ENCODE peak calls at places on chromosomes 6 and 20, in ten cellular contexts. One of them, this sample, is unnamed.
A peak's percentile ranks its signal among the peaks of the same experiment; 100 is the strongest.

GRCh38 chr20:19321176-19321575 is 108.7 kb downstream of the SLC24A3 start:
- DNase-seq in Panc1: no peak
- DNase-seq in fibroblast of lung: no peak
- DNase-seq in WERI-Rb-1: no peak
- DNase-seq in HFFc6: no peak
- DNase-seq in GM13977: no peak
- DNase-seq in IMR-90: no peak
- DNase-seq in A549: no peak
- DNase-seq in hepatocyte: no peak
- DNase-seq in brain microvascular endothelial cell: no peak
- DNase-seq in this sample: no peak

GRCh38 chr20:45971425-45971674 is 653 bp downstream of the ZNF335 start:
- DNase-seq in Panc1: no peak
- DNase-seq in fibroblast of lung: no peak
- DNase-seq in WERI-Rb-1: no peak
- DNase-seq in HFFc6: no peak
- DNase-seq in GM13977: peak; percentile 83
- DNase-seq in IMR-90: no peak
- DNase-seq in A549: no peak
- DNase-seq in hepatocyte: no peak
- DNase-seq in brain microvascular endothelial cell: no peak
- DNase-seq in this sample: no peak

GRCh38 chr20:48015943-48016723 is 230.9 kb upstream of the SULF2 start:
- DNase-seq in Panc1: no peak
- DNase-seq in fibroblast of lung: peak; percentile 82
- DNase-seq in WERI-Rb-1: no peak
- DNase-seq in HFFc6: no peak
- DNase-seq in GM13977: no peak
- DNase-seq in IMR-90: peak; percentile 82
- DNase-seq in A549: no peak
- DNase-seq in hepatocyte: peak; percentile 16
- DNase-seq in brain microvascular endothelial cell: peak; percentile 80
- DNase-seq in this sample: peak; percentile 68

GRCh38 chr6:56062856-56063255 is 184.5 kb downstream of the COL21A1 start:
- DNase-seq in Panc1: no peak
- DNase-seq in fibroblast of lung: peak; percentile 51
- DNase-seq in WERI-Rb-1: no peak
- DNase-seq in HFFc6: no peak
- DNase-seq in GM13977: no peak
- DNase-seq in IMR-90: peak; percentile 0
- DNase-seq in A549: no peak
- DNase-seq in hepatocyte: no peak
- DNase-seq in brain microvascular endothelial cell: no peak
- DNase-seq in this sample: no peak

GRCh38 chr20:63572788-63573738 is 976 bp downstream of the HELZ2 start:
- DNase-seq in Panc1: no peak
- DNase-seq in fibroblast of lung: no peak
- DNase-seq in WERI-Rb-1: no peak
- DNase-seq in HFFc6: no peak
- DNase-seq in GM13977: no peak
- DNase-seq in IMR-90: no peak
- DNase-seq in A549: peak; percentile 49
- DNase-seq in hepatocyte: no peak
- DNase-seq in brain microvascular endothelial cell: no peak
- DNase-seq in this sample: no peak

GRCh38 chr6:89048985-89049384 is 31.6 kb upstream of the PNRC1 start:
- DNase-seq in Panc1: no peak
- DNase-seq in fibroblast of lung: peak; percentile 59
- DNase-seq in WERI-Rb-1: no peak
- DNase-seq in HFFc6: no peak
- DNase-seq in GM13977: no peak
- DNase-seq in IMR-90: peak; percentile 13
- DNase-seq in A549: peak; percentile 72
- DNase-seq in hepatocyte: peak; percentile 30
- DNase-seq in brain microvascular endothelial cell: no peak
- DNase-seq in this sample: no peak

GRCh38 chr6:105810105-105810921 is 275.8 kb upstream of the PRDM1 start:
- DNase-seq in Panc1: no peak
- DNase-seq in fibroblast of lung: peak; percentile 91
- DNase-seq in WERI-Rb-1: peak; percentile 34
- DNase-seq in HFFc6: peak; percentile 90
- DNase-seq in GM13977: no peak
- DNase-seq in IMR-90: peak; percentile 91
- DNase-seq in A549: peak; percentile 79
- DNase-seq in hepatocyte: peak; percentile 50
- DNase-seq in brain microvascular endothelial cell: peak; percentile 59
- DNase-seq in this sample: no peak

GRCh38 chr6:73803562-73804221 is 107.7 kb downstream of the CD109 start:
- DNase-seq in Panc1: no peak
- DNase-seq in fibroblast of lung: peak; percentile 93
- DNase-seq in WERI-Rb-1: peak; percentile 58
- DNase-seq in HFFc6: peak; percentile 96
- DNase-seq in GM13977: no peak
- DNase-seq in IMR-90: peak; percentile 97
- DNase-seq in A549: peak; percentile 70
- DNase-seq in hepatocyte: peak; percentile 59
- DNase-seq in brain microvascular endothelial cell: peak; percentile 83
- DNase-seq in this sample: peak; percentile 49

GRCh38 chr6:142200846-142201628 is 54.0 kb downstream of the VTA1 start:
- DNase-seq in Panc1: no peak
- DNase-seq in fibroblast of lung: no peak
- DNase-seq in WERI-Rb-1: no peak
- DNase-seq in HFFc6: no peak
- DNase-seq in GM13977: no peak
- DNase-seq in IMR-90: no peak
- DNase-seq in A549: no peak
- DNase-seq in hepatocyte: no peak
- DNase-seq in brain microvascular endothelial cell: no peak
- DNase-seq in this sample: no peak

GRCh38 chr6:116106146-116106545 is 5.5 kb downstream of the NT5DC1 start:
- DNase-seq in Panc1: no peak
- DNase-seq in fibroblast of lung: peak; percentile 34
- DNase-seq in WERI-Rb-1: no peak
- DNase-seq in HFFc6: no peak
- DNase-seq in GM13977: no peak
- DNase-seq in IMR-90: no peak
- DNase-seq in A549: no peak
- DNase-seq in hepatocyte: no peak
- DNase-seq in brain microvascular endothelial cell: no peak
- DNase-seq in this sample: no peak

GRCh38 chr20:46056970-46057855 is 28.2 kb downstream of the SLC12A5 start:
- DNase-seq in Panc1: no peak
- DNase-seq in fibroblast of lung: peak; percentile 47
- DNase-seq in WERI-Rb-1: no peak
- DNase-seq in HFFc6: peak; percentile 11
- DNase-seq in GM13977: peak; percentile 61
- DNase-seq in IMR-90: peak; percentile 42
- DNase-seq in A549: no peak
- DNase-seq in hepatocyte: peak; percentile 78
- DNase-seq in brain microvascular endothelial cell: no peak
- DNase-seq in this sample: peak; percentile 19

GRCh38 chr6:148648754-148649453 is 97.9 kb upstream of the UST start:
- DNase-seq in Panc1: no peak
- DNase-seq in fibroblast of lung: no peak
- DNase-seq in WERI-Rb-1: no peak
- DNase-seq in HFFc6: no peak
- DNase-seq in GM13977: no peak
- DNase-seq in IMR-90: no peak
- DNase-seq in A549: no peak
- DNase-seq in hepatocyte: no peak
- DNase-seq in brain microvascular endothelial cell: no peak
- DNase-seq in this sample: no peak

GRCh38 chr20:23586735-23587525 is 18.6 kb upstream of the CST9L start:
- DNase-seq in Panc1: no peak
- DNase-seq in fibroblast of lung: no peak
- DNase-seq in WERI-Rb-1: no peak
- DNase-seq in HFFc6: no peak
- DNase-seq in GM13977: no peak
- DNase-seq in IMR-90: no peak
- DNase-seq in A549: no peak
- DNase-seq in hepatocyte: peak; percentile 1
- DNase-seq in brain microvascular endothelial cell: no peak
- DNase-seq in this sample: no peak

GRCh38 chr20:16007164-16007563 is 566.1 kb downstream of the KIF16B start:
- DNase-seq in Panc1: no peak
- DNase-seq in fibroblast of lung: no peak
- DNase-seq in WERI-Rb-1: no peak
- DNase-seq in HFFc6: no peak
- DNase-seq in GM13977: peak; percentile 15
- DNase-seq in IMR-90: no peak
- DNase-seq in A549: no peak
- DNase-seq in hepatocyte: no peak
- DNase-seq in brain microvascular endothelial cell: no peak
- DNase-seq in this sample: no peak

GRCh38 chr20:20366896-20367680 is 816 bp upstream of the INSM1 start:
- DNase-seq in Panc1: no peak
- DNase-seq in fibroblast of lung: no peak
- DNase-seq in WERI-Rb-1: no peak
- DNase-seq in HFFc6: no peak
- DNase-seq in GM13977: no peak
- DNase-seq in IMR-90: no peak
- DNase-seq in A549: peak; percentile 31
- DNase-seq in hepatocyte: no peak
- DNase-seq in brain microvascular endothelial cell: no peak
- DNase-seq in this sample: no peak

GRCh38 chr6:118580585-118581419 is 32.7 kb downstream of the PLN start:
- DNase-seq in Panc1: peak; percentile 17
- DNase-seq in fibroblast of lung: peak; percentile 84
- DNase-seq in WERI-Rb-1: peak; percentile 33
- DNase-seq in HFFc6: peak; percentile 73
- DNase-seq in GM13977: peak; percentile 16
- DNase-seq in IMR-90: peak; percentile 78
- DNase-seq in A549: peak; percentile 53
- DNase-seq in hepatocyte: peak; percentile 91
- DNase-seq in brain microvascular endothelial cell: peak; percentile 68
- DNase-seq in this sample: peak; percentile 62

GRCh38 chr6:85923013-85923430 is 280.3 kb upstream of the SYNCRIP start:
- DNase-seq in Panc1: peak; percentile 45
- DNase-seq in fibroblast of lung: peak; percentile 49
- DNase-seq in WERI-Rb-1: no peak
- DNase-seq in HFFc6: peak; percentile 50
- DNase-seq in GM13977: peak; percentile 37
- DNase-seq in IMR-90: peak; percentile 51
- DNase-seq in A549: peak; percentile 35
- DNase-seq in hepatocyte: peak; percentile 83
- DNase-seq in brain microvascular endothelial cell: peak; percentile 51
- DNase-seq in this sample: peak; percentile 23

GRCh38 chr6:166907373-166907841 is 48.9 kb downstream of the RNASET2 start:
- DNase-seq in Panc1: no peak
- DNase-seq in fibroblast of lung: no peak
- DNase-seq in WERI-Rb-1: no peak
- DNase-seq in HFFc6: no peak
- DNase-seq in GM13977: peak; percentile 78
- DNase-seq in IMR-90: no peak
- DNase-seq in A549: no peak
- DNase-seq in hepatocyte: no peak
- DNase-seq in brain microvascular endothelial cell: no peak
- DNase-seq in this sample: no peak

DNA sequence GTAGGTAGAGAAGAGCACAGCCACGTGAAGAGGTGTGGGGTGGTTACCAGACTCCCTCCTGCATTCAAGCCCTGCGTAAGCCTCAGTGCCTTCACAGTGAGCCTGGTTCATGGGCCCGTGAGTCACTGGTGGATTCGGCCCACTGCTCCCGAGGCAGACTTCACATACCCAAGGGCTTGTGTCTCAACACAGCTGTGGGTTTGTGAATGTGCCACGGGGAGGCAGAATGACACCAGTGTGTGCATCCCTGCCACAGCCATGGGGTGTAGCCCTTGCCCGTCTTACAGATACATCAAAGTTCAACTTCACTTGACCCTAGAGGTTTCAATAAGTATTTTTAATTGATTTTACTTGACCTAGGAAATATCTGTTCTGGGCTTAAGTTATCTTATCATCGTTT is 108.5 kb downstream of the MAP3K4 start:
- DNase-seq in Panc1: no peak
- DNase-seq in fibroblast of lung: no peak
- DNase-seq in WERI-Rb-1: no peak
- DNase-seq in HFFc6: no peak
- DNase-seq in GM13977: no peak
- DNase-seq in IMR-90: no peak
- DNase-seq in A549: no peak
- DNase-seq in hepatocyte: peak; percentile 10
- DNase-seq in brain microvascular endothelial cell: no peak
- DNase-seq in this sample: no peak
- TF ChIP-seq CTCF in Panc1: no peak
- TF ChIP-seq CTCF in fibroblast of lung: no peak
- TF ChIP-seq CTCF in WERI-Rb-1: no peak
- TF ChIP-seq CTCF in HFFc6: no peak
- TF ChIP-seq CTCF in GM13977: no peak
- TF ChIP-seq CTCF in IMR-90: no peak
- TF ChIP-seq CTCF in A549: no peak
- TF ChIP-seq CTCF in hepatocyte: peak; percentile 17
- TF ChIP-seq CTCF in brain microvascular endothelial cell: no peak
- TF ChIP-seq CTCF in this sample: no peak

GRCh38 chr6:138036955-138037592 is 70.1 kb downstream of the PERP start:
- DNase-seq in Panc1: peak; percentile 36
- DNase-seq in fibroblast of lung: no peak
- DNase-seq in WERI-Rb-1: no peak
- DNase-seq in HFFc6: peak; percentile 53
- DNase-seq in GM13977: no peak
- DNase-seq in IMR-90: peak; percentile 12
- DNase-seq in A549: no peak
- DNase-seq in hepatocyte: no peak
- DNase-seq in brain microvascular endothelial cell: no peak
- DNase-seq in this sample: no peak
- TF ChIP-seq CTCF in Panc1: no peak
- TF ChIP-seq CTCF in fibroblast of lung: no peak
- TF ChIP-seq CTCF in WERI-Rb-1: no peak
- TF ChIP-seq CTCF in HFFc6: no peak
- TF ChIP-seq CTCF in GM13977: no peak
- TF ChIP-seq CTCF in IMR-90: no peak
- TF ChIP-seq CTCF in A549: no peak
- TF ChIP-seq CTCF in hepatocyte: no peak
- TF ChIP-seq CTCF in brain microvascular endothelial cell: no peak
- TF ChIP-seq CTCF in this sample: no peak

GRCh38 chr20:38748097-38748862 is at the start of gene ACTR5:
- DNase-seq in Panc1: peak; percentile 72
- DNase-seq in fibroblast of lung: peak; percentile 88
- DNase-seq in WERI-Rb-1: peak; percentile 92
- DNase-seq in HFFc6: peak; percentile 81
- DNase-seq in GM13977: peak; percentile 99
- DNase-seq in IMR-90: peak; percentile 80
- DNase-seq in A549: peak; percentile 90
- DNase-seq in hepatocyte: peak; percentile 97
- DNase-seq in brain microvascular endothelial cell: peak; percentile 84
- DNase-seq in this sample: peak; percentile 63
- TF ChIP-seq CTCF in Panc1: no peak
- TF ChIP-seq CTCF in fibroblast of lung: no peak
- TF ChIP-seq CTCF in WERI-Rb-1: no peak
- TF ChIP-seq CTCF in HFFc6: no peak
- TF ChIP-seq CTCF in GM13977: no peak
- TF ChIP-seq CTCF in IMR-90: no peak
- TF ChIP-seq CTCF in A549: no peak
- TF ChIP-seq CTCF in hepatocyte: no peak
- TF ChIP-seq CTCF in brain microvascular endothelial cell: no peak
- TF ChIP-seq CTCF in this sample: no peak

DNA sequence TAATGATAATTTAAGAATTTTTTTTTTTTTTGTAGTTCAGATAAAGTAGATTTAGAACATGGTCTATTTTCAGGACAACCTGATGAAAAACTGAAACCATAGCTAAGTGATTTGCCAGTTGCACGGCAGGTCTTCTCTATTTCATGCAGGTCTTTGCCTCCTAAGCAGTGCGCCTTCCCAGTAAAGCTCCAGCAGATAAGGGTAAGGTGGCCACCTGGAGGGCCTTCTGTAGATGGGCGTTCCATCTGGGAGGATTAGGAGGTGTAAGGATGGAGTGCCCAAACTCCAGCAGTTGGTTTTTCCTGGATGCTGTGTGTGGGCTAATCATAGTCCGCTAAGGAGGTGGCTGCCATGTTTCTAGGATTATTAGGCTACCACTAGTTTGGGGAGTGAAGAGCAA is 107.1 kb downstream of the ARID1B start:
- DNase-seq in Panc1: no peak
- DNase-seq in fibroblast of lung: no peak
- DNase-seq in WERI-Rb-1: peak; percentile 74
- DNase-seq in HFFc6: no peak
- DNase-seq in GM13977: no peak
- DNase-seq in IMR-90: no peak
- DNase-seq in A549: no peak
- DNase-seq in hepatocyte: no peak
- DNase-seq in brain microvascular endothelial cell: no peak
- DNase-seq in this sample: no peak
- TF ChIP-seq CTCF in Panc1: no peak
- TF ChIP-seq CTCF in fibroblast of lung: no peak
- TF ChIP-seq CTCF in WERI-Rb-1: peak; percentile 37
- TF ChIP-seq CTCF in HFFc6: no peak
- TF ChIP-seq CTCF in GM13977: peak; percentile 1
- TF ChIP-seq CTCF in IMR-90: no peak
- TF ChIP-seq CTCF in A549: no peak
- TF ChIP-seq CTCF in hepatocyte: no peak
- TF ChIP-seq CTCF in brain microvascular endothelial cell: no peak
- TF ChIP-seq CTCF in this sample: no peak

This sample was measured in astrocyte of the cerebellum.